ENCODE peak calls at places on chromosomes 6 and 20, in ten cellular contexts. B is stomach; P is A549; K is cardiac muscle cell; F is heart right ventricle; A is CD8-positive, alpha-beta memory T cell; O is PC-9; S is naive thymus-derived CD4-positive, alpha-beta T cell; M is RWPE2; W is MM.1S. R is an unnamed sample. For H3K9me3, the result is how much of the 10 kb centered on the place peaks cover.

GRCh38 chr6:169074551-169074950 is 179.1 kb downstream of the THBS2 start:
- DNase-seq in A (no peak), P (no peak), O (no peak), M (no peak), W (no peak), F (no peak), B (no peak), S (no peak), K (no peak), R (no peak)

GRCh38 chr6:28589234-28589951 is 63.7 kb downstream of the GPX5 start:
- DNase-seq in K (peak), B (no peak), F (no peak), S (peak), W (peak), P (peak), O (peak), M (peak), A (no peak), R (no peak)

GRCh38 chr6:10759312-10759839 is 11.8 kb downstream of the TMEM14B start:
- DNase-seq in A (no peak), M (peak), P (peak), O (peak), K (peak), F (no peak), W (peak), S (peak), B (no peak), R (no peak)

GRCh38 chr20:51584116-51584515 is 41.6 kb upstream of the NFATC2 start:
- DNase-seq in S (no peak), W (no peak), B (no peak), M (no peak), O (no peak), K (no peak), A (no peak), P (no peak), F (no peak), R (no peak)

GRCh38 chr6:6723316-6723715 is 134.8 kb downstream of the LY86 start:
- DNase-seq in S (no peak), W (no peak), P (no peak), O (no peak), A (no peak), K (no peak), M (no peak), B (no peak), F (no peak), R (no peak)

GRCh38 chr6:124480021-124480430 is 482.2 kb upstream of the RNF217 start:
- DNase-seq in W (no peak), S (no peak), B (no peak), K (no peak), A (no peak), M (no peak), O (no peak), F (no peak), P (no peak), R (no peak)

GRCh38 chr6:40904583-40905194 is 134.3 kb downstream of the UNC5CL start:
- DNase-seq in M (no peak), F (no peak), W (no peak), S (no peak), K (no peak), A (no peak), P (no peak), B (no peak), O (no peak), R (no peak)

GRCh38 chr6:136523196-136523595 is 27.0 kb downstream of the MAP7 start:
- DNase-seq in W (no peak), O (no peak), F (no peak), M (no peak), P (no peak), S (no peak), K (no peak), B (no peak), A (no peak), R (no peak)

GRCh38 chr20:36461600-36462439 is 79.5 kb upstream of the MYL9 start:
- DNase-seq in S (peak), F (peak), B (peak), A (peak), W (no peak), M (peak), K (peak), P (no peak), O (no peak), R (peak)

GRCh38 chr20:44886276-44886671 is 769 bp downstream of the YWHAB start:
- DNase-seq in O (no peak), S (no peak), W (no peak), K (no peak), M (no peak), P (no peak), A (no peak), B (no peak), F (no peak), R (no peak)

GRCh38 chr6:53790886-53791285 is 3.9 kb upstream of the LRRC1 start:
- DNase-seq in O (no peak), B (no peak), W (no peak), F (no peak), M (no peak), A (no peak), K (no peak), S (no peak), P (no peak), R (no peak)

GRCh38 chr6:28401172-28401571 is 1.6 kb upstream of the ZSCAN12 start:
- DNase-seq in P (no peak), K (no peak), M (no peak), W (no peak), S (no peak), O (no peak), A (no peak), F (no peak), B (no peak), R (no peak)

GRCh38 chr20:10414982-10415650 is 18.9 kb downstream of the MKKS start:
- DNase-seq in A (no peak), S (no peak), K (no peak), B (no peak), W (no peak), M (no peak), O (peak), F (no peak), P (no peak), R (no peak)

GRCh38 chr6:85390105-85390728 is 59.7 kb upstream of the NT5E start:
- DNase-seq in W (no peak), S (no peak), B (no peak), P (no peak), A (no peak), M (no peak), K (no peak), F (no peak), O (no peak), R (no peak)

GRCh38 chr6:76703786-76704185 is 631.3 kb upstream of the IMPG1 start:
- DNase-seq in F (no peak), S (no peak), W (no peak), M (no peak), A (no peak), O (no peak), K (no peak), P (no peak), B (no peak), R (no peak)

GRCh38 chr6:95848717-95849116 is 167.1 kb upstream of the FUT9 start:
- DNase-seq in S (no peak), P (no peak), O (no peak), M (no peak), F (no peak), A (no peak), W (no peak), B (no peak), K (no peak), R (no peak)

GRCh38 chr6:35148167-35148741 is 7.1 kb upstream of the TCP11 start:
- DNase-seq in P (no peak), F (no peak), A (no peak), O (no peak), S (no peak), W (no peak), M (no peak), K (peak), B (no peak), R (no peak)

GRCh38 chr20:50587291-50587961 is 77.2 kb downstream of the PTPN1 start:
- DNase-seq in P (no peak), B (no peak), F (no peak), K (no peak), O (peak), A (no peak), W (no peak), S (no peak), M (peak), R (no peak)

GRCh38 chr6:35757461-35758123 is 18.8 kb upstream of the CLPSL2 start:
- DNase-seq in B (no peak), P (peak), A (no peak), W (no peak), O (no peak), M (no peak), F (no peak), S (no peak), K (peak), R (no peak)

GRCh38 chr6:82385546-82385945 is 21.9 kb downstream of the TPBG start:
- DNase-seq in A (no peak), O (no peak), M (no peak), W (no peak), P (no peak), S (no peak), K (no peak), F (no peak), B (no peak), R (no peak)

GRCh38 chr6:161228096-161228495 is 45.8 kb downstream of the AGPAT4 start:
- DNase-seq in F (no peak), M (no peak), A (no peak), P (no peak), W (no peak), O (no peak), S (no peak), K (no peak), B (no peak), R (no peak)

GRCh38 chr6:77403424-77403823 is 59.9 kb downstream of the HTR1B start:
- DNase-seq in P (no peak), A (no peak), S (no peak), W (no peak), B (no peak), O (peak), F (no peak), M (no peak), K (peak), R (no peak)

GRCh38 chr20:49279677-49280462 is 2.0 kb upstream of the ZNFX1 start:
- DNase-seq in M (no peak), O (no peak), B (no peak), P (no peak), A (no peak), S (no peak), F (no peak), W (no peak), K (no peak), R (no peak)
- H3K9me3 ChIP-seq in M (under half), O (half or more), B (under half), P (under half), A (under half), S (under half), F (half or more), W (under half), K (under half), R (under half)

GRCh38 chr6:47307362-47308222 is 2.1 kb downstream of the TNFRSF21 start:
- DNase-seq in F (no peak), A (no peak), O (no peak), B (no peak), K (no peak), S (no peak), M (no peak), W (no peak), P (no peak), R (no peak)
- H3K4me3 ChIP-seq in F (peak), A (no peak), O (peak), B (peak), K (peak), S (no peak), M (peak), W (no peak), P (peak), R (no peak)

GRCh38 chr6:146767632-146768031 is 168.9 kb downstream of the ADGB start:
- DNase-seq in B (no peak), W (no peak), O (no peak), S (no peak), M (no peak), A (no peak), K (no peak), F (no peak), P (no peak), R (no peak)

GRCh38 chr6:146775227-146775626 is 176.5 kb downstream of the ADGB start:
- DNase-seq in B (no peak), A (no peak), O (no peak), P (no peak), W (no peak), F (no peak), K (no peak), M (no peak), S (peak), R (no peak)

GRCh38 chr6:146770965-146771735 is 172.4 kb downstream of the ADGB start:
- DNase-seq in K (no peak), S (peak), P (no peak), W (no peak), A (peak), M (no peak), B (no peak), O (no peak), F (peak), R (peak)

GRCh38 chr6:146768722-146769121 is 169.9 kb downstream of the ADGB start:
- DNase-seq in F (no peak), P (no peak), K (no peak), W (no peak), M (no peak), A (no peak), B (no peak), S (no peak), O (no peak), R (no peak)

DNA sequence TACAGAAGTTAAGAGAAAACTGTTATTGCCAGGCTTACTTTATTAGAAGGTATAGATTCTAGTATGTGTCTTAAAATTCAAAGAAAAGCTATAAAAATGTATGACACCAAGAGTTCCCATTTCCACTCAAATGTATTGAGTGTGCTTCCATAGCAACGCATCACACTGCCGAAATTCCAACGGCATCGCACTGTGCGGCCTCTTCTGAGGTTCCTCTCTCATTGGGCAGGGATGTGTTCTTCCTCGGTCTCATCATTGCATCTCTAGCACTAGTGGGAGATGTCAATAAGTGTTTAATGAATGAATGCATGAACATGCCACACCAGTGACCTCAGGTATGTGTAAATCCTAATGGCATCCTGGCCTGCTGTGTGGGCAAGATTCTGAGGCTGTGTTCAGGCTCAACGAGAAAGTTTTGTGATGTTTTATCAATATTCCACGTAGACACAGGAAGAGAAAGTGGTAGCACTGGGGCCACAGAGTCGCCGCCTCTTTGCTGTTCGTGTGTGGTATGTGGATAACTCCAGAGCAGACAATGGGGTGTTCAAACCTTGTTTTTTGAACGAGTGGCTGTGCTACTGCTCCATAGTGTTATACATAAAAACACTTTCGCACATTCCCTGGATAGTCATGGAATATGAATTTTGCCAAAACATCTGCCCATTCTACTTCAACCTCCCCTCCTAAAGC is 171.6 kb downstream of the ADGB start:
- DNase-seq in A (no peak), W (no peak), M (no peak), P (no peak), B (no peak), S (no peak), F (no peak), K (no peak), O (no peak), R (no peak)
- H3K9me3 ChIP-seq in A (under half), W (under half), M (under half), P (under half), B (under half), S (under half), F (under half), K (under half), O (under half), R (under half)

GRCh38 chr6:56693988-56694387 is 51.3 kb upstream of the DST start:
- DNase-seq in M (no peak), W (no peak), B (no peak), K (no peak), A (no peak), F (no peak), S (no peak), P (no peak), O (no peak), R (no peak)
- H3K4me3 ChIP-seq in M (no peak), W (no peak), B (no peak), K (no peak), A (no peak), F (no peak), S (no peak), P (no peak), O (no peak), R (no peak)

DNA sequence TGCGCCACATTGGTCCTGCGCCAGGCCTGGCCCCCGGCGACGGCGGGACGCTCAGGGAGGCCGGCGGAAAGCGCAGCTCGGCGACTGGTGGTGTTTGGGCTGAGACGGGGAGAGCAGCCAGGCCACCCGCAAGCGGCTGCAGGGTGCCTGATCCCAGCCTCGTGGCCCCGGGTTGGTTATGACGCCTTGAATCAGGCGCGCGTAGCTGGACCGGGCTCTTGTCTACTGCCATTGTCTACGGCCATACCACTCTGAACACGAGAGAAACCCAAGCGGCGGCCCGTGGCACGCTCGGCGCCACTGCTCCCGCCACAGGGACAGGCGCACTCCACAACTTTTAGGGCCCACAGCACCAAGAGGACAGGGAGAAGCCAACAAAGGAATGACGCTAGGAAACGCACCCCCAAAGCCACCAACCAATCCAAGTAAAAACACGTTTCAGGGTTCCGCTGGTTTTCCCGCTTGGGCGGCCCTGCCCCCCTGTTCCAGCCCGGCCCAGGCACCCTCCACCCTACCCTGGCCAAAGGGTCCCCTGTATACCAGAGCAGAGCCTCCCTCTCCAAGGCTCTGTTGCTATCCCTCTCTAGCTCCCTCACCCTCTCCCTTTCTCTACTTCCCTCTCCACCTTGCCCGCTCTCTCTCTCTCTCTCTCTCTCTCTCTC is 1849.3 kb upstream of the DEFB115 start:
- DNase-seq in F (no peak), B (no peak), A (no peak), M (no peak), W (no peak), O (no peak), K (no peak), S (no peak), P (no peak), R (no peak)
- H3K9me3 ChIP-seq in F (under half), B (half or more), A (under half), M (under half), W (under half), O (under half), K (under half), S (under half), P (under half), R (under half)

GRCh38 chr6:37258405-37258704 is 411 bp upstream of the TMEM217 start:
- DNase-seq in O (no peak), A (no peak), B (no peak), P (no peak), F (no peak), M (no peak), W (no peak), K (no peak), S (no peak), R (no peak)

GRCh38 chr6:37257634-37258404 is at the start of the genes TBC1D22B and TMEM217:
- DNase-seq in F (peak), P (peak), K (peak), B (peak), A (peak), S (peak), O (peak), W (peak), M (peak), R (peak)

GRCh38 chr6:37256692-37257319 is 766 bp upstream of the TBC1D22B start:
- DNase-seq in P (no peak), F (no peak), K (no peak), W (no peak), O (no peak), B (no peak), M (no peak), S (no peak), A (no peak), R (no peak)

GRCh38 chr6:37258716-37259115 is 772 bp upstream of the TMEM217 start:
- DNase-seq in M (no peak), S (no peak), A (no peak), F (no peak), K (no peak), O (no peak), P (no peak), W (no peak), B (no peak), R (no peak)

GRCh38 chr6:37257320-37257633 is 295 bp upstream of the TBC1D22B start:
- DNase-seq in P (no peak), K (no peak), S (no peak), O (no peak), W (no peak), M (no peak), A (no peak), B (no peak), F (no peak), R (no peak)
- H3K4me3 ChIP-seq in P (peak), K (peak), S (peak), O (peak), W (peak), M (peak), A (peak), B (peak), F (peak), R (peak)

GRCh38 chr20:19026121-19026878 is 186.1 kb upstream of the SLC24A3 start:
- DNase-seq in B (no peak), F (peak), O (no peak), W (no peak), M (no peak), K (no peak), P (no peak), A (no peak), S (no peak), R (no peak)
- H3K9me3 ChIP-seq in B (under half), F (under half), O (under half), W (under half), M (under half), K (under half), P (under half), A (under half), S (under half), R (under half)